ENCODE peak calls at places on chromosomes 6 and 20, in ten cellular contexts. A, K, C, E, B, X, Z, H, D and R are unnamed samples. For H3K4me1, the result is how much of the 10 kb centered on the place peaks cover.

GRCh38 chr20:16283978-16284377 is 289.3 kb downstream of the KIF16B start:
- DNase-seq in A (no peak), K (no peak), C (no peak), E (no peak), B (no peak), X (no peak), Z (peak), H (no peak), D (no peak), R (no peak)

GRCh38 chr6:155158044-155158843 is 105.6 kb upstream of the CLDN20 start:
- DNase-seq in A (no peak), K (no peak), C (no peak), E (peak), B (no peak), X (no peak), Z (no peak), H (no peak), D (no peak), R (no peak)

GRCh38 chr6:36769676-36770499 is 69.4 kb downstream of the CPNE5 start:
- DNase-seq in A (no peak), K (peak), C (no peak), E (peak), B (no peak), X (no peak), Z (peak), H (no peak), D (no peak), R (no peak)

GRCh38 chr20:20864346-20865096 is 152.1 kb upstream of the RALGAPA2 start:
- DNase-seq in A (no peak), K (no peak), C (no peak), E (no peak), B (no peak), X (no peak), Z (no peak), H (peak), D (no peak), R (no peak)

GRCh38 chr20:59783020-59784010 is 150.1 kb downstream of the SYCP2 start:
- DNase-seq in A (peak), K (peak), C (peak), E (peak), B (peak), X (no peak), Z (peak), H (peak), D (peak), R (no peak)

GRCh38 chr6:46010270-46010669 is 5.4 kb downstream of the CLIC5 start:
- DNase-seq in A (no peak), K (no peak), C (no peak), E (no peak), B (no peak), X (no peak), Z (no peak), H (no peak), D (no peak), R (no peak)

GRCh38 chr6:56148488-56149190 is 98.7 kb downstream of the COL21A1 start:
- DNase-seq in A (no peak), K (no peak), C (no peak), E (peak), B (no peak), X (no peak), Z (no peak), H (no peak), D (no peak), R (no peak)

GRCh38 chr6:8707956-8708772 is 272.8 kb upstream of the SLC35B3 start:
- DNase-seq in A (peak), K (no peak), C (no peak), E (peak), B (no peak), X (no peak), Z (no peak), H (peak), D (no peak), R (no peak)

GRCh38 chr6:37738216-37738615 is 40.5 kb upstream of the MDGA1 start:
- DNase-seq in A (no peak), K (no peak), C (no peak), E (no peak), B (no peak), X (no peak), Z (no peak), H (no peak), D (no peak), R (no peak)

GRCh38 chr6:82568290-82568993 is 204.8 kb downstream of the TPBG start:
- DNase-seq in A (no peak), K (no peak), C (no peak), E (no peak), B (no peak), X (no peak), Z (no peak), H (no peak), D (no peak), R (no peak)

GRCh38 chr6:146791930-146792329 is 193.2 kb downstream of the ADGB start:
- DNase-seq in A (no peak), K (no peak), C (no peak), E (no peak), B (no peak), X (no peak), Z (no peak), H (no peak), D (no peak), R (no peak)

GRCh38 chr6:129402244-129402643 is 307.7 kb downstream of the ARHGAP18 start:
- DNase-seq in A (no peak), K (no peak), C (no peak), E (peak), B (no peak), X (no peak), Z (no peak), H (no peak), D (no peak), R (no peak)

GRCh38 chr6:52590634-52590985 is 13.8 kb upstream of the TRAM2 start:
- DNase-seq in A (no peak), K (no peak), C (no peak), E (peak), B (no peak), X (no peak), Z (no peak), H (no peak), D (no peak), R (no peak)

GRCh38 chr20:58603656-58604184 is 47.4 kb upstream of the STX16 start:
- DNase-seq in A (no peak), K (peak), C (no peak), E (no peak), B (no peak), X (no peak), Z (peak), H (no peak), D (no peak), R (no peak)

GRCh38 chr6:68760486-68760885 is 125.4 kb downstream of the ADGRB3 start:
- DNase-seq in A (no peak), K (no peak), C (no peak), E (no peak), B (no peak), X (no peak), Z (no peak), H (no peak), D (no peak), R (no peak)

GRCh38 chr6:21109421-21110178 is 484.0 kb upstream of the SOX4 start:
- DNase-seq in A (no peak), K (no peak), C (no peak), E (peak), B (no peak), X (no peak), Z (no peak), H (peak), D (no peak), R (no peak)

GRCh38 chr6:13355043-13355945 is 27.0 kb upstream of the TBC1D7 start:
- DNase-seq in A (no peak), K (peak), C (no peak), E (peak), B (no peak), X (no peak), Z (no peak), H (no peak), D (no peak), R (peak)

DNA sequence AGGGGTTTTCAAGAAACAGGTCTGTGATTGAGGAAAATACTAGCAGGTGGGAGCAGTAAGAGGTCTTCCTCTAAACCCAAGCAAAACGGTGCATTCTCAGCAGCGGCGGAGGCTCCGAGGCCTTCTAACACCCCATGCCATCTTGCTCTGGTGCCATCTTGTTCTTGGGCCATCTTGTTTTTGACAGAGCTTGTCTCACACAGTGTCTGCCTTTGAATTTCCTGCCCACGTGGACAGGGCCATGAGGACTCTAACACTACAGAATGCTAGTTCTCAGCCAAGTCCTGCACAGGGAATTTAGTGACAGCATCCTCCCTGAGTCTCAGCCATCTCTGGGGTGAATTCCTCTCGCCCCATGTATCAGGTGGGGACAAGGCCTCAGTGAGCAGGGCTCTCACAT is 76.4 kb downstream of the PSMG4 start:
- DNase-seq in A (no peak), K (no peak), C (no peak), E (no peak), B (peak), X (no peak), Z (no peak), H (no peak), D (no peak), R (no peak)
- H3K27ac ChIP-seq in A (no peak), K (no peak), C (no peak), E (no peak), B (no peak), X (no peak), Z (peak), H (no peak), D (no peak), R (no peak)

GRCh38 chr6:161228911-161229591 is 44.8 kb downstream of the AGPAT4 start:
- DNase-seq in A (no peak), K (no peak), C (no peak), E (peak), B (no peak), X (no peak), Z (no peak), H (no peak), D (no peak), R (no peak)
- H3K4me1 ChIP-seq in A (under half), K (under half), C (under half), E (under half), B (under half), X (under half), Z (under half), H (under half), D (under half), R (under half)

DNA sequence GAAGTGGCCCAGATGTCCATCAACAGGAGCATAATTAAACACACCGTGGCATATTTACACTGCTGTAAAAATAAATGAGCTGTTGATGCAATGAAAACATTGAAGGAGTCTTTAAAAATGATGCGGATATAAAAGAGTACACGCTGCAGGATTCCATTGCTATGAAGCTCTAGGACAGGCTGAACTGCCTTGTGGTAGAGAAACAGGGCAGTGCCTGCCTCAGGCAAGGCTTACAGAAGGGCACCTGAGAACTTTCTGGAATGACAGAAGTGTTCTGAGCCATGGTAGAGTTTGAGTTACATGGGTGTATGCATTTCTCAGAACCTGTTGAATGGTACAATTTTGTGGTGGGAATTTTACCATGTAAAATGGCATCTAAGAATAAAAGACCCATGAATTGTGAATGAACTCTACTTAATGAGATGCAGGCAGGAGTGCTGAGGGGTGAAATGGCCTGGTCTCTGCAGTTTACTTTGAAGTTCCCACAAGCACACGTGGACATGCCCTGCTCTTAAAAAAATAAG is 45.3 kb upstream of the RIN2 start:
- DNase-seq in A (no peak), K (no peak), C (no peak), E (peak), B (no peak), X (no peak), Z (no peak), H (no peak), D (no peak), R (no peak)
- H3K27ac ChIP-seq in A (no peak), K (no peak), C (no peak), E (no peak), B (no peak), X (no peak), Z (no peak), H (no peak), D (no peak), R (no peak)

GRCh38 chr6:80332013-80332412 is 225.5 kb downstream of the BCKDHB start:
- DNase-seq in A (no peak), K (no peak), C (no peak), E (no peak), B (no peak), X (no peak), Z (no peak), H (no peak), D (no peak), R (no peak)
- H3K4me1 ChIP-seq in A (under half), K (under half), C (under half), E (under half), B (under half), X (under half), Z (under half), H (under half), D (under half), R (under half)

GRCh38 chr6:30787954-30788353 is 43.6 kb upstream of the IER3 start:
- DNase-seq in A (no peak), K (no peak), C (no peak), E (no peak), B (no peak), X (no peak), Z (no peak), H (no peak), D (no peak), R (no peak)

GRCh38 chr6:30790734-30791383 is 46.5 kb upstream of the IER3 start:
- DNase-seq in A (no peak), K (no peak), C (no peak), E (no peak), B (peak), X (no peak), Z (no peak), H (no peak), D (no peak), R (no peak)

GRCh38 chr6:30793521-30794194 is 49.3 kb upstream of the IER3 start:
- DNase-seq in A (no peak), K (no peak), C (no peak), E (peak), B (no peak), X (no peak), Z (no peak), H (no peak), D (no peak), R (peak)

DNA sequence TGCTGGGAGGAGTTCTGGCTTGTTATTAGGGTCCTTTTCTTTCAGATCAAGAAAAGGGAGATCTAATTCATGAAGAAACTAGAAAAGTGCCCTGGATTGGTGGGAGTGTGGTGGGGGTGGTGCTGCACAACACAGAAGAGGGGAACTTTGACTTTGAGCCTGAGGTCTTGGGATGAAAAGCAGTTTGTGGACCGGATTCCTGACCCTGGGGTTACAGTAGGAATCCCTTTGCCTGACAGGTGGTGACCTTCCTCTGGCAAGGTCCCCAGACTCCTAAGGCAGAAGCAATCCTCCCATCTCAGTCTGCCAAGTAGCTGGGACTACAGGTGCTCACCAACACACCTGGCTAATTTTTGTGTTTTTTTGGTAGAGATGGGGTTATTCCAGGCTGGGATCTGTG is 45.3 kb upstream of the IER3 start:
- DNase-seq in A (no peak), K (no peak), C (no peak), E (no peak), B (no peak), X (no peak), Z (no peak), H (no peak), D (no peak), R (no peak)
- H3K27ac ChIP-seq in A (no peak), K (no peak), C (no peak), E (no peak), B (no peak), X (no peak), Z (no peak), H (peak), D (no peak), R (no peak)

DNA sequence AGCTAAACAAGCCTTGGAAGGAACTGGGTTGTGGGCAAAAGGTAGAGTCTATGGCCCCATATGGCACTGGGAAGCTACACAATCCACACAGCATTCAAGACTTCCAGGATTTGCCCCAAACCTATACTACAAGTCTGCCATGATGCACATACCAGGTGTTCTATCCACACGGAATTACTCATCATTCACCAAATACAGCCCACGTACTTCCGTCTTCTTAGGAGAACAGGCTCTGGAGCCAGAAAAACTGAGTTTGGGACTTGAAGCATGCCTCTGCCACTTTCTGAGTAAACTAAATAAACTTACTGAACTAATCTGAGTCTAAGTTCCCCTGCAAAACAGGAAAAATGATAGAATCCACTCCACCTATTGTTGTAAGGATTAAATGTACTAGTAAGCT is 28.6 kb downstream of the RIMS4 start:
- DNase-seq in A (no peak), K (no peak), C (no peak), E (no peak), B (no peak), X (no peak), Z (no peak), H (no peak), D (no peak), R (no peak)
- H3K4me1 ChIP-seq in A (under half), K (under half), C (under half), E (under half), B (under half), X (under half), Z (under half), H (under half), D (under half), R (under half)

DNA sequence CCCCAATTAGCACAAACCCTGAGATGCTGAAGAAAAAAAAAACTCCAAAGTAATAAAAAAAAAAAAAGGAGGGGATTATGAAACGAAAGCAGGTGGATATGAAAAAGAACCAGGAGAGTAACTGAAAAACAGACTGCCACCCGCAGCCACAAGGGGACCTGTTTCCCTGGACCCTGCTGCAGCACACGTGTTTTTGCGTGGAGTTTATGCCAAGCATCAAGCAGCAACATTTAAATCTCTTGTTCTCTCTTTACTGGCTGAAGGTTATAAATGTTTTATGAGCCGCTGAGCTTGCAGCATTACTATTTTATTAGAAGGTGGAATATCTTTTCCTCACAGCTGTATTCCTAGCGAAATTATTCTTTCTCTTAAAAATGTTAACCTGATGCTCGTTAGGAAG is 131.6 kb upstream of the OLIG3 start:
- DNase-seq in A (no peak), K (no peak), C (no peak), E (no peak), B (no peak), X (no peak), Z (no peak), H (peak), D (no peak), R (no peak)
- H3K27ac ChIP-seq in A (no peak), K (no peak), C (no peak), E (no peak), B (no peak), X (no peak), Z (no peak), H (no peak), D (no peak), R (no peak)

DNA sequence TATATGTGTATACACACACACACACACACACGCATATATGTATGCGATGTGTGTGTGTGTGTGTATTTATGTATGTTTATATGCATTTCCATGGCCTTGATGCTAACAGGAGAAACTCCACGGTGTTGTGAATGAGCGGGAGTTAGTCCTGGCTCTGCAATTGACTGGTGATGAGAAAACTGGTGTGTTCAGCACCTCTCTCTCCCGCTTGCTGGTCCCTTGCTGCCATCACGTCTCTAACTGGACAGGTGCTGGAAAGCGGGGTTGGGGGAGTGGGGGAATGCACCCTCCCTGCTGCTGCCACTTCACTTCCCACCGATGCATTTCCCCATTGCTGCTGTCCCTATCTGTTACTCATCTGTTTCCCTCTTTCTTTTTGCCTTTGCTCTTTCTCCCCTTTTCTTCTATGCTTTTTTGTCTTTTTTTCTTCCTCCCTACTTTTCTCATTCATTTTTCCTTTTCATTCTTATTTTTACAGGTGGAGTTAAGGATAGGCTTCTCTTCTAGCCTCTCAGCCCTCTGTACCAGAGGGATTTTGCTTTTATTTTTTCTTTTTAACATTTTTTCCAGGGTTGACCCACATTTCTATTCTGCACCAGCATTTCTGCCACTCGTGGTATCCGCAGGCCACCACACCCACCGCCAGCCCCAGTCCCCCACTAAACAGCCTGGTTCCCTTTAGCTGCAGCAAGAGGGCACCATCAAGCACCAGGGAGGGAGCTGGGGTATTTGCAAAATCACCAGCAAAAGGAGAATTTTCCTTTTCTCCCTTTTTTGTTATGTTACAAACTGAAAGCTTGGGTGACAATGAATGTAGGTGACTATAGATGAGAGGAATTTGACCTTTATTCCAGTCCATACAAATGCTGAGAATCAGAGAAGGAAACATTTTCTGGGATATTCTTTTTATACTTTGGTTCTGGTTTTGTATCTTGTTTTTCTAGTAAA is 115.6 kb downstream of the TCP11 start:
- DNase-seq in A (no peak), K (no peak), C (no peak), E (no peak), B (no peak), X (no peak), Z (no peak), H (no peak), D (no peak), R (no peak)
- H3K4me1 ChIP-seq in A (under half), K (half or more), C (half or more), E (under half), B (under half), X (under half), Z (under half), H (under half), D (half or more), R (under half)